ENCODE peak calls at places on chromosomes 16 and 17, in seven cellular contexts. V, B, I, A, D, P and H are unnamed samples.

GRCh38 chr17:75695830-75696271 is 25.4 kb upstream of the ITGB4 start:
- DNase-seq in V (no peak), B (peak), I (no peak), A (no peak), D (no peak), P (no peak), H (no peak)

GRCh38 chr16:48165961-48166578 is 10.3 kb upstream of the ABCC12 start:
- DNase-seq in V (no peak), B (no peak), I (no peak), A (no peak), D (no peak), P (no peak), H (no peak)

GRCh38 chr17:79777166-79777843 is 643 bp upstream of the CBX2 start:
- DNase-seq in V (peak), B (peak), I (no peak), A (no peak), D (peak), P (no peak), H (no peak)

GRCh38 chr16:57525761-57526160 is 10.6 kb downstream of the CCDC102A start:
- DNase-seq in V (no peak), B (no peak), I (no peak), A (no peak), D (no peak), P (no peak), H (no peak)

GRCh38 chr16:48075398-48075797 is 80.4 kb downstream of the ABCC12 start:
- DNase-seq in V (no peak), B (no peak), I (no peak), A (peak), D (no peak), P (no peak), H (peak)

GRCh38 chr17:76872221-76872873 is 4.1 kb downstream of the MGAT5B start:
- DNase-seq in V (no peak), B (no peak), I (no peak), A (peak), D (no peak), P (peak), H (peak)

GRCh38 chr17:41580651-41581365 is 5.9 kb downstream of the KRT14 start:
- DNase-seq in V (no peak), B (no peak), I (no peak), A (no peak), D (no peak), P (no peak), H (no peak)

GRCh38 chr17:70791748-70792443 is 622.6 kb downstream of the KCNJ2 start:
- DNase-seq in V (no peak), B (no peak), I (no peak), A (no peak), D (no peak), P (no peak), H (no peak)

GRCh38 chr17:50109207-50109606 is 14.1 kb downstream of the PDK2 start:
- DNase-seq in V (no peak), B (no peak), I (no peak), A (no peak), D (no peak), P (no peak), H (no peak)

GRCh38 chr17:57442914-57443571 is 186.7 kb downstream of the MSI2 start:
- DNase-seq in V (no peak), B (peak), I (no peak), A (no peak), D (no peak), P (peak), H (no peak)

GRCh38 chr17:7081341-7082062 is 1.5 kb upstream of the CLEC10A start:
- DNase-seq in V (no peak), B (no peak), I (no peak), A (peak), D (no peak), P (peak), H (no peak)

GRCh38 chr17:1888741-1889140 is 58.9 kb downstream of the RPA1 start:
- DNase-seq in V (no peak), B (no peak), I (no peak), A (no peak), D (no peak), P (no peak), H (no peak)

GRCh38 chr17:82892869-82893565 is 53.2 kb upstream of the ZNF750 start:
- DNase-seq in V (no peak), B (peak), I (peak), A (no peak), D (no peak), P (peak), H (no peak)

GRCh38 chr17:29390856-29391631 is 881 bp downstream of the TAOK1 start:
- DNase-seq in V (peak), B (no peak), I (no peak), A (peak), D (no peak), P (no peak), H (no peak)

GRCh38 chr17:63290784-63291183 is 155.3 kb downstream of the CYB561 start:
- DNase-seq in V (no peak), B (no peak), I (no peak), A (no peak), D (no peak), P (no peak), H (no peak)

GRCh38 chr17:63222655-63223054 is 223.5 kb downstream of the CYB561 start:
- DNase-seq in V (no peak), B (no peak), I (no peak), A (no peak), D (no peak), P (no peak), H (no peak)

GRCh38 chr16:26550111-26550610 is 516.6 kb upstream of the C16orf82 start:
- DNase-seq in V (no peak), B (no peak), I (no peak), A (no peak), D (no peak), P (no peak), H (no peak)

GRCh38 chr16:54051821-54052220 is 234.8 kb downstream of the IRX3 start:
- DNase-seq in V (no peak), B (no peak), I (no peak), A (no peak), D (no peak), P (no peak), H (no peak)

GRCh38 chr17:45907720-45908395 is 13.5 kb downstream of the MAPT start:
- DNase-seq in V (no peak), B (no peak), I (no peak), A (no peak), D (peak), P (no peak), H (no peak)

GRCh38 chr17:46732754-46733398 is 85.6 kb downstream of the WNT3 start:
- DNase-seq in V (no peak), B (no peak), I (no peak), A (no peak), D (no peak), P (no peak), H (no peak)

GRCh38 chr17:18981642-18982424 is 22.7 kb downstream of the FAM83G start:
- DNase-seq in V (peak), B (peak), I (no peak), A (peak), D (no peak), P (no peak), H (peak)

GRCh38 chr17:77363821-77364361 is 223.1 kb downstream of the SEC14L1 start:
- DNase-seq in V (peak), B (no peak), I (no peak), A (peak), D (no peak), P (no peak), H (no peak)

GRCh38 chr16:84396537-84397008 is 28.2 kb downstream of the ATP2C2 start:
- DNase-seq in V (no peak), B (no peak), I (no peak), A (no peak), D (no peak), P (no peak), H (no peak)

GRCh38 chr17:67555855-67556254 is 161.9 kb upstream of the NOL11 start:
- DNase-seq in V (no peak), B (no peak), I (no peak), A (no peak), D (no peak), P (no peak), H (no peak)

GRCh38 chr16:15576960-15577958 is 65.7 kb downstream of the MARF1 start:
- DNase-seq in V (no peak), B (peak), I (no peak), A (no peak), D (no peak), P (no peak), H (no peak)

GRCh38 chr17:61208301-61209098 is 191.1 kb upstream of the TBX2 start:
- DNase-seq in V (no peak), B (no peak), I (no peak), A (no peak), D (no peak), P (no peak), H (no peak)

GRCh38 chr17:34755981-34756669 is 176.7 kb downstream of the TMEM132E start:
- DNase-seq in V (no peak), B (no peak), I (no peak), A (no peak), D (no peak), P (no peak), H (no peak)

GRCh38 chr16:14301150-14302030 is 230.3 kb downstream of the MRTFB start:
- DNase-seq in V (peak), B (peak), I (no peak), A (peak), D (no peak), P (peak), H (no peak)

GRCh38 chr16:81445143-81445922 is 725 bp downstream of the CMIP start:
- DNase-seq in V (peak), B (peak), I (no peak), A (peak), D (peak), P (peak), H (no peak)

GRCh38 chr16:72552675-72553074 is 380.7 kb upstream of the PMFBP1 start:
- DNase-seq in V (no peak), B (no peak), I (no peak), A (no peak), D (no peak), P (no peak), H (no peak)